ENCODE peak calls at places on chromosomes 12 and 14, in five cellular contexts. One of them, this sample, is unnamed.
A peak's percentile ranks its signal among the peaks of the same experiment; 100 is the strongest.

GRCh38 chr12:75766263-75767160 is 255.1 kb upstream of the KRR1 start:
- DNase-seq in aorta: no peak
- DNase-seq in cardiac fibroblast: peak; percentile 48
- DNase-seq in pancreas: no peak
- DNase-seq in astrocyte of the spinal cord: peak; percentile 83
- DNase-seq in this sample: peak; percentile 55

GRCh38 chr12:14111230-14111865 is 129.9 kb upstream of the GRIN2B start:
- DNase-seq in aorta: no peak
- DNase-seq in cardiac fibroblast: no peak
- DNase-seq in pancreas: no peak
- DNase-seq in astrocyte of the spinal cord: no peak
- DNase-seq in this sample: no peak

GRCh38 chr12:106195638-106196037 is 52.2 kb downstream of the CKAP4 start:
- DNase-seq in aorta: peak; percentile 85
- DNase-seq in cardiac fibroblast: peak; percentile 78
- DNase-seq in pancreas: no peak
- DNase-seq in astrocyte of the spinal cord: peak; percentile 41
- DNase-seq in this sample: peak; percentile 79

GRCh38 chr14:96016761-96017160 is 22.4 kb upstream of the C14orf132 start:
- DNase-seq in aorta: no peak
- DNase-seq in cardiac fibroblast: no peak
- DNase-seq in pancreas: no peak
- DNase-seq in astrocyte of the spinal cord: no peak
- DNase-seq in this sample: no peak

GRCh38 chr12:106773286-106773685 is 1.2 kb upstream of the RIC8B start:
- DNase-seq in aorta: no peak
- DNase-seq in cardiac fibroblast: no peak
- DNase-seq in pancreas: no peak
- DNase-seq in astrocyte of the spinal cord: no peak
- DNase-seq in this sample: no peak

GRCh38 chr14:34614638-34615037 is 15.3 kb downstream of the SNX6 start:
- DNase-seq in aorta: no peak
- DNase-seq in cardiac fibroblast: no peak
- DNase-seq in pancreas: no peak
- DNase-seq in astrocyte of the spinal cord: no peak
- DNase-seq in this sample: no peak

GRCh38 chr14:63493246-63493645 is 49.9 kb downstream of the PPP2R5E start:
- DNase-seq in aorta: no peak
- DNase-seq in cardiac fibroblast: peak; percentile 48
- DNase-seq in pancreas: no peak
- DNase-seq in astrocyte of the spinal cord: no peak
- DNase-seq in this sample: peak; percentile 46

GRCh38 chr14:101991336-101991735 is 27.0 kb downstream of the DYNC1H1 start:
- DNase-seq in aorta: no peak
- DNase-seq in cardiac fibroblast: no peak
- DNase-seq in pancreas: no peak
- DNase-seq in astrocyte of the spinal cord: no peak
- DNase-seq in this sample: no peak

GRCh38 chr12:102694913-102695312 is 214.6 kb upstream of the IGF1 start:
- DNase-seq in aorta: no peak
- DNase-seq in cardiac fibroblast: no peak
- DNase-seq in pancreas: no peak
- DNase-seq in astrocyte of the spinal cord: no peak
- DNase-seq in this sample: no peak

GRCh38 chr12:6613776-6614512 is 6.8 kb upstream of the CHD4 start:
- DNase-seq in aorta: peak; percentile 96
- DNase-seq in cardiac fibroblast: peak; percentile 99
- DNase-seq in pancreas: peak; percentile 84
- DNase-seq in astrocyte of the spinal cord: peak; percentile 98
- DNase-seq in this sample: peak; percentile 99

GRCh38 chr12:6612652-6613014 is 5.5 kb upstream of the CHD4 start:
- DNase-seq in aorta: no peak
- DNase-seq in cardiac fibroblast: no peak
- DNase-seq in pancreas: no peak
- DNase-seq in astrocyte of the spinal cord: no peak
- DNase-seq in this sample: no peak

GRCh38 chr12:6614513-6615177 is 7.5 kb upstream of the CHD4 start:
- DNase-seq in aorta: no peak
- DNase-seq in cardiac fibroblast: no peak
- DNase-seq in pancreas: no peak
- DNase-seq in astrocyte of the spinal cord: peak; percentile 14
- DNase-seq in this sample: no peak

GRCh38 chr12:6612247-6612646 is 5.1 kb upstream of the CHD4 start:
- DNase-seq in aorta: no peak
- DNase-seq in cardiac fibroblast: no peak
- DNase-seq in pancreas: no peak
- DNase-seq in astrocyte of the spinal cord: no peak
- DNase-seq in this sample: no peak

DNA sequence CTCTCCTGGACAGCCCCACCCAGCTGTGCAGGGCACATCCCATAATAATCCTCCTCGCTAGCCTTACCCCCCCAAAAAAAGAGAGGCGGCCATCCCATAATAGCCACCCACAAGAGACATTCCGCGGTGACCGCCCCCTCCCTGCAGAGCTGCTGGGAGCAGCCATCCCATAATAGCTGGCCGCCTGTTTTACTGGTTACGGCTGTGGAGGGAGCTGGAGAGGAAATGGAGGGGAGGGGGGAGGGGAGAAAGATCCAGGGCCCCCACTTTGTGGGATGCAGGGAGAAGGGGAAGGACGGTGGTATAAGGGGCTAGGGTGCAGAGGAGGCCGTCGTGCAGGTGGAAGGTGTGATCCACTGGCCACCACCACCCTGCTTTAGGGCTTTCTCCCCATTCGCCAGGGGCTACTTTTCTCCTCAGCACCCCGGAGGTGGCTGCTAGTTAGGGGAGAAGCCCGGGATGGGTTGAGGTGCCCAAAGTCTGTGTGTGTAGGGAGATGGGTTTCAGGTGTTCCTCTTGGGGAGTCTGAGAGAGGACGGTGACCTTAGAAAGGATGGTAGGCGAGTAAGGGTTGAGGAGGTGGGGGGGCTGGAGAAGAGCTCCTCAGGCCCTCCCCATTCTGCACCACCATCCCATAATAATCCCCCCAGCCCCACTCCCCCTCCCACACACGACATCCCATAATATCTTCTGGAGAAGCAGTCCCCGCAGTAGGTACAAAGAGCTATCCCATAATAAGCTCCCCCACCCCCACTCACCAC is 6.0 kb upstream of the CHD4 start:
- DNase-seq in aorta: peak; percentile 85
- DNase-seq in cardiac fibroblast: peak; percentile 80
- DNase-seq in pancreas: no peak
- DNase-seq in astrocyte of the spinal cord: peak; percentile 87
- DNase-seq in this sample: peak; percentile 86
- H3K4me3 ChIP-seq in aorta: no peak overlapping the region
- H3K4me3 ChIP-seq in cardiac fibroblast: no peak overlapping the region
- H3K4me3 ChIP-seq in pancreas: no peak overlapping the region
- H3K4me3 ChIP-seq in astrocyte of the spinal cord: no peak overlapping the region
- H3K4me3 ChIP-seq in this sample: peak overlapping the region; percentile 37

DNA sequence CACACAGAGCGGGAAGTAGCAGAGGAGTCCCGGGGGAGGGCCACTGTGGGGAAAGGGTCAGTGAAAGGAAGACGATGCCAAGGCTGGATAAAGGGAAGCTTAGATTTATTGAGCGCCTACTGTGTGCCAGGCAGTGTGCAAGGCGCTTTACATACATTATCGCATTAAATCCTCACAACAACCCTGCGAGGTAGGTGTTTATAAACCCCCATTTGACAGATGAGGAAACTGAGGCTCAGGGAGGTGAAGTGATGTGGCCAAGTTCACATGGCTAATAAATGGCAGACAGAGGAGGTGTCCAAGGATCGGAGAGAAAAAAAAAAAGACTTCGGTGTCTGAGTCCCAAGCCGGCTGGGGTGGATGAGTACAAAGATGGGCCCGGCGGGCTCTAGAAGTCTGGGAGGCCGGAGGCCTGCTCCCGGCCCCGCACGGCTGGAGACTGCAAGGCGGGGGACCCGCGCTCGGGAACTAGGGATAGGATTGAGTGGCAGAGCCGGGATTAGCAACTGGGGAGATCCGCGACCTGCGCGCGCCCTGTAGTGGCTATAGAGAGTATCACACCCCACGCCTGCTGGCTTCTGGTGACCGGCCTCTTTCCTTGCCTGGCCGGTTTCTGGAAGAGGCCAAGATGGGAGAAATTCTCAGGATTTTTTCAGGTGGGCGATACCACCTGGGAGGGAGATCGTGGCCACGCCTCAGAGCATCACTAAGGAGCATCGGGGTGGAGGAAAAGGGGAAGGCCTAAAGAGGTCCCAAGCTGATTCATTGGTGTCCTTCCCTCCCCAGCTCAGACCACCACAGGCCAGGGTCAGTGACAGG is 3.9 kb downstream of the DDN start:
- DNase-seq in aorta: peak; percentile 88
- DNase-seq in cardiac fibroblast: peak; percentile 85
- DNase-seq in pancreas: peak; percentile 90
- DNase-seq in astrocyte of the spinal cord: peak; percentile 70
- DNase-seq in this sample: peak; percentile 80
- H3K4me3 ChIP-seq in aorta: no peak overlapping the region
- H3K4me3 ChIP-seq in cardiac fibroblast: peak overlapping the region; percentile 5
- H3K4me3 ChIP-seq in pancreas: peak overlapping the region; percentile 5
- H3K4me3 ChIP-seq in astrocyte of the spinal cord: peak overlapping the region; percentile 1
- H3K4me3 ChIP-seq in this sample: peak overlapping the region; percentile 31

DNA sequence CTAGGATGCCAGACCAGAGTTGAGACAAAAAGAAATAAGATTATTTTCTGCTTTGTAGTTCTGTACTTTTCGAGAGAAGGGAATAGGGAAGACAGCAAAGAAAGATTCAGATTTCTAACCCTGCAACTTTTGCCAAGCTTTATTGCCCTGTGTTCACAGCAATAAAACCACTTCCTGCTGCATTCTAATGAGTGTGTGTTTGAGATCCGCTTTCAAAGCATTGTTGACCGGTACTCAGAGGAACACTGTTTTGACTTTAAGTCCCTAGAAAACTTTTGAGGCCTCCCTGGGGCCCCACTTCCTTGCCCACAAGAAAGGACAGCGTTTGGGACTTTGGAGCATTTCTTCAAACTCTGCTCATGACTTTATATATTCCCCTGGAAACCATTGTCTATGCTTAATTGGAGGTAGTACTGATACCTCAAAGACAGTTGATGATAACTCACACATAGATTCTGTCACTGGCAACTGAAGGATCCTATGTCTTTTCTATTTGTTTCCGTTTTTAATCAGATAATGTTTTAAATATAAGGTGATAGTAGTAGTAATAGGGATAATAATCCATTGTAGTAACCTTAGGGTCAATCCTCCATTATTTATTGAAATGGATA is 1.3 kb downstream of the RNASE6 start:
- DNase-seq in aorta: no peak
- DNase-seq in cardiac fibroblast: no peak
- DNase-seq in pancreas: no peak
- DNase-seq in astrocyte of the spinal cord: no peak
- DNase-seq in this sample: no peak
- H3K4me3 ChIP-seq in aorta: no peak overlapping the region
- H3K4me3 ChIP-seq in cardiac fibroblast: no peak overlapping the region
- H3K4me3 ChIP-seq in pancreas: no peak overlapping the region
- H3K4me3 ChIP-seq in astrocyte of the spinal cord: no peak overlapping the region
- H3K4me3 ChIP-seq in this sample: no peak overlapping the region

DNA sequence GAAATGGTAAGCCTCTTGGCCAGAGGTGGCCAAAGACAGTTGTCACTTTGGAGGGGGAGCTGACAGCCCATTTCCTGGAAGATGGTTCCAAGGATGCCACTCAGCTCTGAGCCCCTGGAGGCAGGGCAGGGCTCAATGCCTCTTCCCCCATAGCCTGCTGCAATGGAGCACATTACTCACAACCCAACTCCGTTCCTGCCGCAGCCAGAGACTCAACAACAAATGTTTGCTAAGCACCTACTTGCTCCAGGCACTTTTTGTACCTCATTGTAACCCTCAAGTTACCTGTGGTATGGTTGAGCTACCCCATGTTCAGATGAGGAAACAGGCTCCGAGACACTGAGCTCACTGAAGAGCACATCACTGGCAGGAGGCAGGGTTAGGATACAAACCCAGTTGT is 19.5 kb downstream of the IRF2BPL start:
- DNase-seq in aorta: no peak
- DNase-seq in cardiac fibroblast: no peak
- DNase-seq in pancreas: no peak
- DNase-seq in astrocyte of the spinal cord: no peak
- DNase-seq in this sample: no peak
- H3K4me3 ChIP-seq in aorta: no peak overlapping the region
- H3K4me3 ChIP-seq in cardiac fibroblast: no peak overlapping the region
- H3K4me3 ChIP-seq in pancreas: no peak overlapping the region
- H3K4me3 ChIP-seq in astrocyte of the spinal cord: no peak overlapping the region
- H3K4me3 ChIP-seq in this sample: no peak overlapping the region

GRCh38 chr12:122028601-122029560 is 7.2 kb downstream of the BCL7A start:
- DNase-seq in aorta: no peak
- DNase-seq in cardiac fibroblast: no peak
- DNase-seq in pancreas: no peak
- DNase-seq in astrocyte of the spinal cord: no peak
- DNase-seq in this sample: no peak
- H3K4me3 ChIP-seq in aorta: no peak overlapping the region
- H3K4me3 ChIP-seq in cardiac fibroblast: no peak overlapping the region
- H3K4me3 ChIP-seq in pancreas: no peak overlapping the region
- H3K4me3 ChIP-seq in astrocyte of the spinal cord: no peak overlapping the region
- H3K4me3 ChIP-seq in this sample: no peak overlapping the region

GRCh38 chr12:23950775-23951391 is 1.4 kb upstream of the SOX5 start:
- DNase-seq in aorta: no peak
- DNase-seq in cardiac fibroblast: peak; percentile 20
- DNase-seq in pancreas: no peak
- DNase-seq in astrocyte of the spinal cord: peak; percentile 18
- DNase-seq in this sample: peak; percentile 16
- H3K4me3 ChIP-seq in aorta: peak overlapping the region; percentile 87
- H3K4me3 ChIP-seq in cardiac fibroblast: peak overlapping the region; percentile 51
- H3K4me3 ChIP-seq in pancreas: peak overlapping the region; percentile 26
- H3K4me3 ChIP-seq in astrocyte of the spinal cord: peak overlapping the region; percentile 51
- H3K4me3 ChIP-seq in this sample: peak overlapping the region; percentile 39

GRCh38 chr12:52126050-52126604 is 46.6 kb downstream of the SMIM41 start:
- DNase-seq in aorta: no peak
- DNase-seq in cardiac fibroblast: no peak
- DNase-seq in pancreas: peak; percentile 34
- DNase-seq in astrocyte of the spinal cord: no peak
- DNase-seq in this sample: no peak
- H3K4me3 ChIP-seq in aorta: no peak overlapping the region
- H3K4me3 ChIP-seq in cardiac fibroblast: no peak overlapping the region
- H3K4me3 ChIP-seq in pancreas: no peak overlapping the region
- H3K4me3 ChIP-seq in astrocyte of the spinal cord: no peak overlapping the region
- H3K4me3 ChIP-seq in this sample: no peak overlapping the region